ENCODE peak calls at places on chromosome 19, in four cellular contexts. M is tibial nerve, V is Peyer's patch, W is GM06990. I is an unnamed sample.

GRCh38 chr19:31070676-31071075 is 278.6 kb downstream of the TSHZ3 start:
- DNase-seq in M (no peak), V (no peak), W (no peak), I (no peak)

GRCh38 chr19:1455336-1456120 is 5.6 kb downstream of the APC2 start:
- DNase-seq in M (no peak), V (peak), W (peak), I (no peak)

GRCh38 chr19:3479819-3480215 is 508 bp downstream of the SMIM24 start:
- DNase-seq in M (no peak), V (peak), W (no peak), I (no peak)

GRCh38 chr19:46297700-46298476 is 1.0 kb downstream of the HIF3A start:
- DNase-seq in M (peak), V (peak), W (no peak), I (no peak)

GRCh38 chr19:547117-547516 is 3.3 kb downstream of the GZMM start:
- DNase-seq in M (no peak), V (no peak), W (no peak), I (no peak)

GRCh38 chr19:35045667-35046300 is 4.3 kb downstream of the HPN start:
- DNase-seq in M (no peak), V (no peak), W (no peak), I (no peak)

GRCh38 chr19:30273184-30273583 is 99.0 kb upstream of the ZNF536 start:
- DNase-seq in M (no peak), V (no peak), W (no peak), I (no peak)

GRCh38 chr19:46975011-46975917 is 44.4 kb upstream of the NPAS1 start:
- DNase-seq in M (no peak), V (no peak), W (no peak), I (no peak)

GRCh38 chr19:10420444-10421239 is at the start of gene PDE4A:
- DNase-seq in M (no peak), V (no peak), W (peak), I (no peak)

GRCh38 chr19:44232867-44233266 is 20.5 kb downstream of the ZNF227 start:
- DNase-seq in M (no peak), V (no peak), W (no peak), I (no peak)

GRCh38 chr19:6126335-6126974 is 9.0 kb upstream of the ACSBG2 start:
- DNase-seq in M (no peak), V (no peak), W (peak), I (no peak)

GRCh38 chr19:23558541-23558940 is 128.5 kb downstream of the ZNF675 start:
- DNase-seq in M (no peak), V (no peak), W (no peak), I (no peak)

GRCh38 chr19:18657590-18658365 is 20.9 kb downstream of the KLHL26 start:
- DNase-seq in M (peak), V (no peak), W (no peak), I (no peak)

GRCh38 chr19:22545751-22546150 is 88.4 kb upstream of the ZNF492 start:
- DNase-seq in M (peak), V (no peak), W (no peak), I (peak)

GRCh38 chr19:58181902-58182576 is 822 bp upstream of the ZNF274 start:
- DNase-seq in M (peak), V (peak), W (no peak), I (no peak)

GRCh38 chr19:33446156-33446917 is 72.8 kb downstream of the CEBPG start:
- DNase-seq in M (no peak), V (peak), W (no peak), I (no peak)

GRCh38 chr19:32404939-32405430 is 585 bp upstream of the DPY19L3 start:
- DNase-seq in M (peak), V (peak), W (no peak), I (no peak)

GRCh38 chr19:18300930-18301717 is 19.7 kb upstream of the JUND start:
- DNase-seq in M (peak), V (peak), W (no peak), I (no peak)

GRCh38 chr19:17243854-17244617 is 1.7 kb downstream of the NR2F6 start:
- DNase-seq in M (peak), V (peak), W (no peak), I (no peak)

GRCh38 chr19:16880884-16881554 is 7.8 kb upstream of the F2RL3 start:
- DNase-seq in M (no peak), V (no peak), W (no peak), I (no peak)

GRCh38 chr19:28737021-28737525 is 475.9 kb downstream of the UQCRFS1 start:
- DNase-seq in M (peak), V (no peak), W (peak), I (no peak)

GRCh38 chr19:46471116-46471733 is at the start of gene PNMA8A:
- DNase-seq in M (no peak), V (peak), W (no peak), I (no peak)

GRCh38 chr19:20321139-20321656 is 154.2 kb downstream of the ZNF486 start:
- DNase-seq in M (no peak), V (no peak), W (no peak), I (no peak)

GRCh38 chr19:44824758-44825157 is 15.9 kb downstream of the BCAM start:
- DNase-seq in M (no peak), V (no peak), W (no peak), I (no peak)

GRCh38 chr19:9839415-9839814 is 4.3 kb downstream of the PIN1 start:
- DNase-seq in M (no peak), V (no peak), W (no peak), I (no peak)

GRCh38 chr19:7687177-7687576 is 6.5 kb downstream of the TRAPPC5 start:
- DNase-seq in M (no peak), V (no peak), W (no peak), I (no peak)

GRCh38 chr19:35509861-35510625 is 3.4 kb downstream of the DMKN start:
- DNase-seq in M (peak), V (peak), W (peak), I (peak)

GRCh38 chr19:35911790-35912189 is 3.7 kb upstream of the TYROBP start:
- DNase-seq in M (no peak), V (no peak), W (no peak), I (no peak)

GRCh38 chr19:36514012-36514612 is 14.0 kb downstream of the ZNF260 start:
- DNase-seq in M (no peak), V (no peak), W (no peak), I (no peak)

GRCh38 chr19:47663435-47663910 is 49.7 kb upstream of the EHD2 start:
- DNase-seq in M (no peak), V (no peak), W (no peak), I (no peak)

GRCh38 chr19:3186891-3187661 is 1.3 kb downstream of the NCLN start:
- DNase-seq in M (no peak), V (no peak), W (peak), I (no peak)

GRCh38 chr19:1105217-1105872 is 1.6 kb downstream of the GPX4 start:
- DNase-seq in M (no peak), V (no peak), W (no peak), I (no peak)

GRCh38 chr19:33436360-33437345 is 63.1 kb downstream of the CEBPG start:
- DNase-seq in M (no peak), V (no peak), W (no peak), I (no peak)

GRCh38 chr19:13751436-13751835 is 12.9 kb upstream of the MRI1 start:
- DNase-seq in M (no peak), V (no peak), W (no peak), I (no peak)

GRCh38 chr19:23992348-23992747 is 77.7 kb downstream of the ZNF726 start:
- DNase-seq in M (no peak), V (no peak), W (no peak), I (no peak)

GRCh38 chr19:2428027-2428690 is 773 bp upstream of the TIMM13 start:
- DNase-seq in M (no peak), V (no peak), W (peak), I (no peak)

GRCh38 chr19:11737964-11738745 is 591 bp downstream of the ZNF823 start:
- DNase-seq in M (no peak), V (peak), W (peak), I (peak)

GRCh38 chr19:40235238-40236025 is 8.9 kb upstream of the CCNP start:
- DNase-seq in M (no peak), V (no peak), W (no peak), I (no peak)
- TF ChIP-seq CTCF in M (no peak), V (no peak), W (no peak), I (no peak)

GRCh38 chr19:42324655-42325307 is 654 bp upstream of the MEGF8 start:
- DNase-seq in M (no peak), V (peak), W (no peak), I (no peak)

GRCh38 chr19:42323473-42323851 is 2.0 kb upstream of the MEGF8 start:
- DNase-seq in M (no peak), V (peak), W (no peak), I (no peak)

GRCh38 chr19:42325308-42325895 is at the start of gene MEGF8:
- DNase-seq in M (peak), V (peak), W (peak), I (peak)

GRCh38 chr19:42322305-42322704 is 3.1 kb upstream of the MEGF8 start:
- DNase-seq in M (no peak), V (no peak), W (no peak), I (no peak)

DNA sequence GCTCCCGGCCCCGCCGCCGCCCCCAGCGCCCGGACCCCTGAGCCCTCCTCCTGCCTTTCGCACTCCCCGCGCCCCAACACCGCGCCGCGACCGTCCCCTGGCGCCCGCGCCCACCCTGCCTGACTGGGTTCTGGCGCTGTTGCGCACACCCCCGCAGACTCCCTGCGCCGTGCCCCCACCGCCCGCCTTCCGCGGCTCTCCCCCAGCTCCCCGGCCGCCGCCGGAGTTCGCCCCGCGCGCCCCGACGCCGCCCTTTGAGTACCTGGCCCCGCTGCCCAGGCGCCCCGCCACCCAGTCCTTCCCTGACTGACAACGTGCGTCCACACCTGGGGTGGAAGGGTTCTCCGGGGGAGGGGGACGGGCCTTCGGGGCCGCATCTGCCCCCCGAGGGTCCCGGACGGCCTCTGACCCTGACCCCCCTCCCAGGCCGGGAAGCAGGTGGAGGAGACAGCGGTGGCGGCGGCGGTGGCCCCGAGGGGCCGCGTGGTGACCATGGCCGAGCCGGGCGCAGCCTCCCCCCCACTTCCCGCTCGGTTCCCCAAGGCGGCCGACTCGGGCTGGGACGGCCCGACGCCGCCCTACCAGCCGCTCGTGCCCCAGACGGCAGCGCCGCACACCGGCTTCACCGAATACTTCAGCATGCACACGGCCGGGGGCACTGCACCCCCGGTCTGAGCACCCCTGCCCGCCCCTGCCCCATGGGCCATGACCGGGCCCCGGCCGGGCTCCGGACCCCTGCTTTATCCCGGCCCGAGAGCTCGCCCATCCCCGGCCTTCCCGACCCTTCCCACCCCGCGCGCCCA is 1.4 kb upstream of the MEGF8 start:
- DNase-seq in M (no peak), V (peak), W (no peak), I (no peak)
- TF ChIP-seq CTCF in M (no peak), V (no peak), W (no peak), I (no peak)

GRCh38 chr19:50257141-50257540 is 53.7 kb downstream of the MYH14 start:
- DNase-seq in M (no peak), V (no peak), W (no peak), I (no peak)

GRCh38 chr19:50258918-50259372 is 55.5 kb downstream of the MYH14 start:
- DNase-seq in M (no peak), V (no peak), W (peak), I (no peak)

GRCh38 chr19:50252887-50253268 is 49.5 kb downstream of the MYH14 start:
- DNase-seq in M (no peak), V (no peak), W (no peak), I (no peak)

GRCh38 chr19:50252111-50252886 is 48.9 kb downstream of the MYH14 start:
- DNase-seq in M (no peak), V (peak), W (peak), I (no peak)

GRCh38 chr19:50255115-50255514 is 51.7 kb downstream of the MYH14 start:
- DNase-seq in M (no peak), V (no peak), W (no peak), I (no peak)
- TF ChIP-seq CTCF in M (no peak), V (no peak), W (peak), I (no peak)

GRCh38 chr19:4908311-4908710 is 990 bp upstream of the UHRF1 start:
- DNase-seq in M (no peak), V (no peak), W (no peak), I (no peak)

GRCh38 chr19:4908781-4909171 is 525 bp upstream of the UHRF1 start:
- DNase-seq in M (no peak), V (no peak), W (no peak), I (no peak)

GRCh38 chr19:4909897-4910593 is 744 bp downstream of the UHRF1 start:
- DNase-seq in M (peak), V (peak), W (peak), I (peak)

GRCh38 chr19:4910594-4911273 is 1.4 kb downstream of the UHRF1 start:
- DNase-seq in M (peak), V (peak), W (peak), I (no peak)

GRCh38 chr19:4909172-4909896 is at the start of gene UHRF1:
- DNase-seq in M (no peak), V (no peak), W (peak), I (no peak)
- TF ChIP-seq CTCF in M (no peak), V (no peak), W (no peak), I (no peak)

DNA sequence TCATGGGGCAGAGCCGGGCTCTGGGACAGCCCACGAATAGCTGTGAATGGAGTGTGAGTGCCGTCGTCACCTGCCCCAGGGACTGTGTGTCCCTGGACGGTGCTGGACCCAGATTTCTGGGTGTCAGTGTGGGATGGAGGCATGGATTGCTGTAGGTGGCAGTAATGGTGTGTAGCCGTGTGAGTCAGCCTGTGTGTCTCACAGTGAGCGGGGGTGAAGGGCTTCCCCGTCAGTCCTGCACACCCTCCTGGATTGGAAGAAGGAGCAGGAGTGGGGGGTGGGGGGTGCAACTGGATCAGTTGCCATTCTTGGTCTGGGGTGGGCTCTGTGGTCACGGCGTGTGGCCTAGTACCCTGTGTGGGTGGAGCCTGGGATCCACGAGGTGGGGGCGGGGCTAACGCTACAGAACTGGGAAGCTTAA is 6.5 kb upstream of the LTBP4 start:
- DNase-seq in M (no peak), V (no peak), W (no peak), I (no peak)
- TF ChIP-seq CTCF in M (no peak), V (no peak), W (no peak), I (no peak)